ENCODE peak calls at places on chromosome 7, in eight cellular contexts. E, N, G, K, A, T, V and I are unnamed samples.

GRCh38 chr7:108301387-108301786 is 154.8 kb downstream of the NRCAM start:
- DNase-seq in V (no peak), T (no peak), K (no peak), N (no peak), G (no peak), A (no peak), E (no peak), I (peak)

GRCh38 chr7:94698275-94698674 is 42.3 kb upstream of the SGCE start:
- DNase-seq in G (peak), E (no peak), T (peak), N (no peak), A (peak), V (peak), K (peak), I (no peak)

GRCh38 chr7:155788616-155789000 is 23.7 kb downstream of the SHH start:
- DNase-seq in T (no peak), G (peak), A (no peak), V (no peak), E (no peak), K (no peak), N (peak), I (peak)

GRCh38 chr7:107180378-107180777 is 11.6 kb downstream of the HBP1 start:
- DNase-seq in K (no peak), V (peak), T (peak), G (peak), E (peak), N (no peak), A (peak), I (no peak)

GRCh38 chr7:1669954-1670893 is at the start of gene ELFN1:
- DNase-seq in G (no peak), V (no peak), K (peak), A (no peak), E (no peak), N (peak), T (no peak), I (no peak)

GRCh38 chr7:27157717-27158431 is 1.4 kb upstream of the HOXA7 start:
- DNase-seq in V (no peak), G (no peak), T (no peak), N (no peak), A (no peak), K (no peak), E (no peak), I (no peak)

GRCh38 chr7:81789406-81790139 is 19.7 kb upstream of the HGF start:
- DNase-seq in K (no peak), E (no peak), N (no peak), G (no peak), A (no peak), T (no peak), V (no peak), I (no peak)

GRCh38 chr7:12866237-12866636 is 178.8 kb downstream of the ARL4A start:
- DNase-seq in T (no peak), K (no peak), G (no peak), V (no peak), N (no peak), A (no peak), E (no peak), I (no peak)

GRCh38 chr7:111486472-111487142 is 75.7 kb downstream of the IMMP2L start:
- DNase-seq in T (peak), K (peak), V (peak), N (no peak), A (peak), E (no peak), G (peak), I (peak)

GRCh38 chr7:81594767-81595166 is 175.1 kb downstream of the HGF start:
- DNase-seq in T (no peak), A (no peak), V (no peak), G (no peak), N (no peak), K (no peak), E (no peak), I (no peak)

GRCh38 chr7:129870668-129871067 is 82.1 kb downstream of the UBE2H start:
- DNase-seq in N (no peak), K (no peak), T (no peak), V (no peak), G (no peak), A (no peak), E (no peak), I (no peak)
- H3K27ac ChIP-seq in N (no peak), K (no peak), T (no peak), V (no peak), G (peak), A (no peak), E (peak), I (no peak)

DNA sequence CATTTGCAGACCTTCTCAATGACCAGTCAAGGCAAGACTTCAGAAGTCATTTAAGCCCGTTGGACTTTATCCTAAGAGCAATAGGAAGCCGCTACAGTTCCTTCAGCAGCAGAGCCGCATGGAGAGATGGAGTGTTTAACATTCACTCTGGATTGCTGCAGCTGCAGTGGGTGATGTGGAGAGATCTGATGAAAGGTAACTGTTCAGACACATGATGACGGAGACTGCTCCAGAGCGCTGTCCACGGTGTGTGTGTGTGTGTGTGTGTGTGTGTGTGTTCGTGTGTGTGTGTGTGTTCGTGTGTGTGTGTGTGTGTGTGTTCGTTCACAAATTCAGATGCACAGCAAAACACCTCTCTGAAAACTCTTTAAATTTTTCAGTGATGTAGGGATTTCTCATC is 37.0 kb downstream of the SEC61G start:
- DNase-seq in V (no peak), K (no peak), N (no peak), E (no peak), T (no peak), A (no peak), G (no peak), I (no peak)
- H3K27ac ChIP-seq in V (no peak), K (no peak), N (no peak), E (no peak), T (no peak), A (no peak), G (no peak), I (no peak)

GRCh38 chr7:45563804-45564461 is 10.2 kb upstream of the ADCY1 start:
- DNase-seq in A (no peak), N (no peak), E (no peak), K (no peak), T (no peak), V (no peak), G (no peak), I (no peak)
- H3K27ac ChIP-seq in A (no peak), N (no peak), E (no peak), K (no peak), T (no peak), V (no peak), G (no peak), I (no peak)

DNA sequence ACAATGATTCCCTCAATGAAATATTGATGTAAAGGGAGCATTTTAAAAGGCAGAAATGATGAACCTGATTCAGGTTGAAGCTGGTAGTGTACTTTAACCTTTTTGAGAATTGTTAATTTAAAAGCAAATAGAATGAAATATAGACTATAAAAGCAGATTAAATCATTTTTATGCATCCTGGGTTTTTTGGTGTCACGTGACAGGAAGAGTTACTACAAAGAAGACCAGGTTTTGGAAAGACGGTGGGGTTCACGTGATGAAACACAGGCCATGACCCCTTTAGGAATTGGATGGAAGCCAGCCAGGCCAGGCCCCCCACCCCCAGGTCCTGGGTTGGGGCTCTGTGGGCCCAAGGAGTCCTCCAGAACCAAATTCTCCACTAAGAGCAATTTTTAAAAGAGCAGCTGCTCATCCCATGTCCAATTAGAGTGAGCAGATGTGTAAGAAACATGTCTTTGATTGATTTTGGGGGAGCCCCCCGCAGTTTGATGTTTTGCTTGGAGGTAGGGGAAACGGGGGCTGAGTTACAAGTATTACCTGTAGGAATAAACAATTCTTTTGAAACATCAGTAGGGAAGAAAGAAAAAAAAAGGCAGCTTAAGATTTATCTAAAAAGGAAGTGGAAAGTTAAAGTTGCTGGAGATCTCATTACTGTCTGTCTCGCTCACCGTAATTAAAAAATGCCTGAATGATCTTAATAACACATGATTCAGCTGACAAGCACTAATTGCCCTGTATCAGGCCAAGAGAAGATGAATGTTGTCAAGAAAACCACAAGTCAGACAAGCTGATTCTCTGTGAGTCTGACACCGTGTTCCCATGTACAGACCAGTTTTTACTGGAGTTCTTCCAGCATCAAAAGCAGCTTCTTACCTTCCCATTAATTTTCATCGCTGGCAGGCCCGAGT is 63.4 kb downstream of the CUX1 start:
- DNase-seq in G (peak), K (no peak), A (peak), T (peak), E (no peak), V (peak), N (no peak), I (peak)
- H3K27ac ChIP-seq in G (peak), K (no peak), A (peak), T (peak), E (peak), V (peak), N (no peak), I (no peak)

DNA sequence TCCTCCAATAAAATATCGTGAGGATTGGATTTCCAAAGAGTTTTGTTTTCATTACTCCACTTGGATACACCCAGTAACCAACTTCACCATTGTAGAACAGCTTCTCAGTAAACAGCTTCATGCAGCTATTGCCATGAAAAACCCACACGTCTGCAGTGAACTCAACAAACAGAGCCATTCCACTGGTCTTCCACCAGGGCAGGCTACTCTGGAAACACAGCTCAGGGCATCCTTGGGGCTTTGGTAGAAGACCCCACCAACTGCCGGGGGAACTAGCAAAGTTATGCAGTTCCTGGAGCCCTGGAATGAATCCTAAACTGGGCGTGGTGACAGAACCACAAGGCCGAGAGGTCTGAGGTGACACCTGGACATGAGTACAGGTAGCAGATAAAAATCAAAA is 77.4 kb downstream of the CALN1 start:
- DNase-seq in K (peak), V (no peak), A (no peak), T (no peak), E (no peak), G (no peak), N (no peak), I (no peak)
- H3K27ac ChIP-seq in K (no peak), V (no peak), A (no peak), T (no peak), E (no peak), G (no peak), N (no peak), I (no peak)

GRCh38 chr7:101829856-101830255 is 12.4 kb downstream of the CUX1 start:
- DNase-seq in T (no peak), E (no peak), V (no peak), K (no peak), N (peak), G (no peak), A (no peak), I (no peak)

GRCh38 chr7:101832681-101833375 is 15.4 kb downstream of the CUX1 start:
- DNase-seq in A (no peak), G (no peak), E (no peak), K (no peak), V (no peak), T (no peak), N (peak), I (peak)

GRCh38 chr7:101832205-101832631 is 14.8 kb downstream of the CUX1 start:
- DNase-seq in A (no peak), K (no peak), N (peak), T (no peak), E (no peak), V (no peak), G (no peak), I (no peak)

GRCh38 chr7:101835136-101835535 is 17.7 kb downstream of the CUX1 start:
- DNase-seq in A (no peak), G (no peak), V (no peak), T (no peak), E (no peak), N (peak), K (no peak), I (peak)

GRCh38 chr7:101833799-101834198 is 16.4 kb downstream of the CUX1 start:
- DNase-seq in E (no peak), A (no peak), N (peak), T (no peak), V (no peak), K (no peak), G (no peak), I (peak)
- H3K27ac ChIP-seq in E (no peak), A (no peak), N (no peak), T (no peak), V (no peak), K (no peak), G (peak), I (no peak)

DNA sequence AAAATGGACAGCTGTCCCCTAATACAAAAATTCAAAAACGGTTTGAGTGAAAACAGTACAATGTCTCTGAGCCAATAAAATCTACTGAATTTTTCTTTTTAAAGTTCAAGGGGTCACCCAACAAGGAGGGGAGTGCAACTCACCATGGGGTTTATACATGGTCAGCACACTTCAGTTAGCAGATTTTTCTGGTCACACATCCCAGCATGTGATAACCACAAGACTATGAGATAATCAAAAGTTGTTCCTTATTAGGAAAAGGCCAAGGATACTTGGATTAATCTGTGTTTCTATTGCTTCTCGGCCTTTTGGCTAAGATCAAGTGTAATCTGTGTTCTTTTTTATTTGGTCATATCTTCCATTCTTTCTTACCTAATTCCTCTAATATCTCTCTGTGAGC is 31.6 kb downstream of the ABCB5 start:
- DNase-seq in E (no peak), K (no peak), A (peak), G (no peak), T (no peak), V (peak), N (no peak), I (no peak)
- H3K27ac ChIP-seq in E (no peak), K (no peak), A (no peak), G (no peak), T (no peak), V (no peak), N (no peak), I (no peak)